ENCODE peak calls at places on chromosomes 2 and 18, in four cellular contexts. K is fibroblast of lung, X is H9, P is HepG2. V is an unnamed sample. For H3K79me2, the result is how much of the 10 kb centered on the place peaks cover.

GRCh38 chr2:8090748-8091700 is 590.8 kb upstream of the ID2 start:
- DNase-seq in X (no peak), K (peak), P (peak), V (peak)

GRCh38 chr2:113873867-113874266 is 16.0 kb upstream of the ACTR3 start:
- DNase-seq in K (no peak), X (no peak), P (no peak), V (no peak)

GRCh38 chr2:145715601-145716000 is 1195.7 kb upstream of the ZEB2 start:
- DNase-seq in X (no peak), P (no peak), K (peak), V (no peak)

GRCh38 chr2:152743004-152743403 is 24.6 kb downstream of the ARL6IP6 start:
- DNase-seq in P (peak), X (no peak), K (no peak), V (no peak)

GRCh38 chr2:27016801-27017325 is 15.9 kb upstream of the TMEM214 start:
- DNase-seq in K (peak), P (peak), X (peak), V (peak)

GRCh38 chr18:47964086-47964485 is 33.6 kb upstream of the SMAD2 start:
- DNase-seq in P (no peak), X (no peak), K (no peak), V (no peak)

GRCh38 chr2:234478121-234478858 is 18.6 kb downstream of the ARL4C start:
- DNase-seq in K (no peak), X (no peak), P (no peak), V (no peak)

GRCh38 chr18:22228930-22229329 is 59.5 kb downstream of the GATA6 start:
- DNase-seq in K (peak), X (no peak), P (no peak), V (peak)

GRCh38 chr2:85089464-85090072 is 43.6 kb upstream of the TCF7L1 start:
- DNase-seq in X (peak), K (no peak), P (no peak), V (no peak)

GRCh38 chr2:50951416-50951815 is 80.5 kb downstream of the NRXN1 start:
- DNase-seq in X (no peak), K (peak), P (no peak), V (no peak)

GRCh38 chr2:148990968-148991367 is 47.5 kb upstream of the LYPD6B start:
- DNase-seq in X (no peak), P (peak), K (no peak), V (no peak)

GRCh38 chr18:73827801-73828200 is 319.8 kb downstream of the FBXO15 start:
- DNase-seq in X (no peak), P (no peak), K (peak), V (peak)

GRCh38 chr18:74115046-74115445 is 32.6 kb downstream of the FBXO15 start:
- DNase-seq in X (no peak), K (peak), P (no peak), V (no peak)

GRCh38 chr2:215083146-215083545 is 55.3 kb downstream of the ABCA12 start:
- DNase-seq in P (no peak), X (no peak), K (no peak), V (peak)

GRCh38 chr2:211822686-211823335 is 715.8 kb downstream of the ERBB4 start:
- DNase-seq in X (no peak), P (no peak), K (peak), V (no peak)

GRCh38 chr2:172464340-172465129 is 37.1 kb downstream of the ITGA6 start:
- DNase-seq in K (no peak), X (no peak), P (peak), V (peak)
- H3K79me2 ChIP-seq in K (under half), X (under half), P (under half), V (under half)

DNA sequence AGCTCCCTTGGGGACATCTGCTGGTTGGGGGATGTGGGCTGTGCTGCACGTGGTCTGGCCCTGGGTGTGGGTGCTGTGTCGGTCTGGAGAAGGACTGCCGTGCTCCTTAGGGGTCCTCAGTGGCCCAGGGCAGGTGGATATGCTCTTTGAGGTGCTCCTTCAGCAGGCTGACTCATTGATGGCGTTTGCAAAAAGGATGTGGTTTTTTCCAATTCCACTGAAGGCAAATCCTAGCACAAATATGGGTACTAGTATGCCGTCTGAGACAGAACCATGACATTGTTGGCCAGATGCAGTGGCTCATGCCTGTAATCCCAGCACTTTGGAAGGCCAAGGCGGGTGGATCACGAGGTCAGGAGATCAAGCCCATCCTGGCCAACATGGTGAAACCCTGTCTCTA is 3.3 kb downstream of the PPP1R7 start:
- DNase-seq in X (no peak), P (no peak), K (peak), V (no peak)
- H3K79me2 ChIP-seq in X (under half), P (under half), K (under half), V (under half)

DNA sequence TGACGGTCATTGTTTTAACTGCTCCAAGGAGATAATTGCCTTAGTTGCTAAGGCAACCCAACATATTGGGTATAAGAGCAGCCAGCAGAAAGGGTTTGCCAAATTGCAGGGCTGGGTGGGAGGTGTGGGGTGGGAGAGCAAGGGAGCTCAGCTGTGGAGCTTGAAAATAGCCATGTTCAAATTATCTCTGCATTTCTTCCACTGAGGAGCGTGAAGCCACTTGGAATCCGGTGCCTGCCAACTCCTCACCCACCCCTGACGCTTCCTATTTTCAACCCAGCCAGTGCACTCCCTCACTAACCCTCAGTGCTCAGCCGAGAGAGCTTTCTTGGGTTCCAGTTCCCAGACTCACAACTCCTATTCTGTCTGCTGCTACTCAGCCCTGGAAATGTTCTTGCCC is 60.9 kb downstream of the SETBP1 start:
- DNase-seq in X (no peak), P (no peak), K (no peak), V (no peak)
- H3K79me2 ChIP-seq in X (under half), P (under half), K (under half), V (under half)

GRCh38 chr2:121257476-121257831 is 27.5 kb downstream of the TFCP2L1 start:
- DNase-seq in P (no peak), X (no peak), K (peak), V (no peak)

GRCh38 chr2:121256720-121257475 is 28.1 kb downstream of the TFCP2L1 start:
- DNase-seq in P (no peak), K (no peak), X (no peak), V (no peak)

GRCh38 chr2:121253674-121254240 is 31.2 kb downstream of the TFCP2L1 start:
- DNase-seq in P (no peak), X (no peak), K (no peak), V (no peak)

GRCh38 chr2:121254748-121255147 is 30.3 kb downstream of the TFCP2L1 start:
- DNase-seq in P (no peak), K (no peak), X (no peak), V (no peak)

GRCh38 chr2:121255363-121255762 is 29.6 kb downstream of the TFCP2L1 start:
- DNase-seq in X (no peak), K (no peak), P (no peak), V (no peak)
- H3K79me2 ChIP-seq in X (under half), K (under half), P (under half), V (under half)

GRCh38 chr2:158510887-158511286 is 54.1 kb downstream of the PKP4 start:
- DNase-seq in X (no peak), P (no peak), K (no peak), V (no peak)

GRCh38 chr2:158507679-158508078 is 50.9 kb downstream of the PKP4 start:
- DNase-seq in K (peak), X (no peak), P (no peak), V (no peak)

GRCh38 chr2:158511706-158512105 is 55.0 kb downstream of the PKP4 start:
- DNase-seq in X (no peak), K (no peak), P (no peak), V (no peak)

GRCh38 chr2:158512323-158512722 is 55.6 kb downstream of the PKP4 start:
- DNase-seq in X (no peak), P (no peak), K (no peak), V (no peak)

DNA sequence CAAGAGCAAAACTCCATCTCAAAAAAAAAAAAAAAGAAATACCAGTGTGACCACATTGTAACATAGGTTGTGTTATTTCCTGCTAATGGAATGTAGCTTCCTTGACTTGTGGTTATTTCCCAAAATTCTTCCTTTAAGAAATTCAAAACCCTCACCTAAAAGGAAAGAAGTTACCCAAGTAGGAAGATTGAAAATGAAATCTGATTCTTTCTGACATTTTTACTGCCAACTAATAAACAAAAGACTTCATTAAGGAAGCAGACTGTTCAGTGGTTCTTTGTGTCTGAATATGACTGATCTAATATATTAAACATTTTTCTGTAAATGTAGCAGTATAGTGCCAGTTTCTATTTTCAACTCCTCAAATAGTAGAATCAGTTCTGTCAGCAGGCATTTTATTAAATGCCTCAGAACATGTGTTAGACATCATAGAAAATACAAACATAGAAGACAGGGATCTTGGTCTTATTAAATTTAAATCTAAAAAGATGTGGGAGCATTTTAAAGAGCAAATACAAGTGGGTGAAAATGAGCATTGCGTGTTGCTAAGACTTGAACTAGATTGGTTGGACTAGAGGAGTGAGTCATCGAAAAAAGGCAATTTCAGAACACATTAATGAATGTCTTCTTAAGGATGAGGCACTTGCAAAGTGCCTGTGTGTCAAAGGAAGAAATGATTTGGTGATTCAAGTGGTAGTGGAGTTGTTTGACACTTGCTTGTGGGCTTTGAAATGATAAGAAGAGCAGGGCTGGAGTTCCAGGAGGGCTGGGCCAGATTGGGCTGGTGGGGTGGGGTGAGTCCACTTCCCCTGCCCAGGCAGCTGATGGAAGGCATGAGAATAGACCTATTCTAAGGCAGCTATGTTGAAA is 53.4 kb downstream of the PKP4 start:
- DNase-seq in X (no peak), P (no peak), K (peak), V (no peak)
- H3K79me2 ChIP-seq in X (under half), P (half or more), K (under half), V (under half)